ENCODE peak calls at places on chromosomes 13 and 19, in four cellular contexts. One of them, this sample, is unnamed.

GRCh38 chr19:44846455-44847143 is 502 bp downstream of the NECTIN2 start:
- DNase-seq in cardiac muscle cell: peak; percentile 47
- DNase-seq in K562: no peak
- DNase-seq in cardiac fibroblast: peak; percentile 48
- DNase-seq in this sample: no peak

GRCh38 chr19:51439021-51439465 is 19.2 kb downstream of the SIGLEC8 start:
- DNase-seq in K562: peak; percentile 41
- DNase-seq in cardiac fibroblast: peak; percentile 2
- DNase-seq in cardiac muscle cell: peak; percentile 26
- DNase-seq in this sample: peak; percentile 58

GRCh38 chr19:48975947-48976847 is 11.1 kb downstream of the FTL start:
- DNase-seq in K562: peak; percentile 55
- DNase-seq in cardiac fibroblast: no peak
- DNase-seq in cardiac muscle cell: no peak
- DNase-seq in this sample: peak; percentile 65

GRCh38 chr13:47213057-47213456 is 316.2 kb upstream of the HTR2A start:
- DNase-seq in cardiac fibroblast: no peak
- DNase-seq in K562: no peak
- DNase-seq in cardiac muscle cell: no peak
- DNase-seq in this sample: no peak

GRCh38 chr19:3879656-3880055 is 829 bp upstream of the ATCAY start:
- DNase-seq in cardiac fibroblast: no peak
- DNase-seq in K562: no peak
- DNase-seq in cardiac muscle cell: no peak
- DNase-seq in this sample: no peak

GRCh38 chr19:17796013-17796837 is 1.3 kb downstream of the B3GNT3 start:
- DNase-seq in cardiac fibroblast: no peak
- DNase-seq in cardiac muscle cell: no peak
- DNase-seq in K562: no peak
- DNase-seq in this sample: no peak

GRCh38 chr13:28719656-28720055 is 886 bp upstream of the SLC46A3 start:
- DNase-seq in cardiac muscle cell: peak; percentile 83
- DNase-seq in cardiac fibroblast: peak; percentile 57
- DNase-seq in K562: no peak
- DNase-seq in this sample: no peak

GRCh38 chr13:110957181-110957884 is 42.5 kb upstream of the ANKRD10 start:
- DNase-seq in cardiac fibroblast: peak; percentile 35
- DNase-seq in cardiac muscle cell: no peak
- DNase-seq in K562: no peak
- DNase-seq in this sample: no peak

GRCh38 chr19:51108805-51109146 is 567 bp upstream of the CTU1 start:
- DNase-seq in K562: no peak
- DNase-seq in cardiac muscle cell: no peak
- DNase-seq in cardiac fibroblast: no peak
- DNase-seq in this sample: no peak

GRCh38 chr19:18290250-18291018 is 9.0 kb upstream of the JUND start:
- DNase-seq in cardiac fibroblast: peak; percentile 56
- DNase-seq in cardiac muscle cell: peak; percentile 43
- DNase-seq in K562: peak; percentile 9
- DNase-seq in this sample: peak; percentile 77

GRCh38 chr19:15091918-15092753 is 10.1 kb downstream of the OR1I1 start:
- DNase-seq in cardiac fibroblast: peak; percentile 84
- DNase-seq in cardiac muscle cell: peak; percentile 81
- DNase-seq in K562: peak; percentile 53
- DNase-seq in this sample: peak; percentile 81

GRCh38 chr13:103539265-103539664 is 473.0 kb upstream of the SLC10A2 start:
- DNase-seq in K562: no peak
- DNase-seq in cardiac muscle cell: no peak
- DNase-seq in cardiac fibroblast: no peak
- DNase-seq in this sample: no peak

GRCh38 chr13:73913043-73913740 is 221.0 kb downstream of the KLF12 start:
- DNase-seq in cardiac muscle cell: peak; percentile 54
- DNase-seq in K562: no peak
- DNase-seq in cardiac fibroblast: peak; percentile 56
- DNase-seq in this sample: no peak

GRCh38 chr13:37835392-37835791 is 34.2 kb downstream of the TRPC4 start:
- DNase-seq in cardiac muscle cell: no peak
- DNase-seq in cardiac fibroblast: no peak
- DNase-seq in K562: no peak
- DNase-seq in this sample: no peak

GRCh38 chr13:84360843-84361242 is 478.6 kb upstream of the SLITRK1 start:
- DNase-seq in K562: no peak
- DNase-seq in cardiac muscle cell: no peak
- DNase-seq in cardiac fibroblast: no peak
- DNase-seq in this sample: no peak

GRCh38 chr19:56504581-56504980 is 3.1 kb upstream of the ZNF471 start:
- DNase-seq in K562: no peak
- DNase-seq in cardiac muscle cell: peak; percentile 60
- DNase-seq in cardiac fibroblast: peak; percentile 53
- DNase-seq in this sample: no peak

GRCh38 chr19:16075430-16076153 is 703 bp upstream of the TPM4 start:
- DNase-seq in cardiac fibroblast: no peak
- DNase-seq in K562: no peak
- DNase-seq in cardiac muscle cell: peak; percentile 60
- DNase-seq in this sample: no peak

GRCh38 chr19:46133777-46134231 is 9.3 kb upstream of the IGFL3 start:
- DNase-seq in cardiac fibroblast: no peak
- DNase-seq in K562: no peak
- DNase-seq in cardiac muscle cell: no peak
- DNase-seq in this sample: no peak

GRCh38 chr19:6668696-6669095 is 1.3 kb downstream of the TNFSF14 start:
- DNase-seq in cardiac muscle cell: no peak
- DNase-seq in cardiac fibroblast: no peak
- DNase-seq in K562: no peak
- DNase-seq in this sample: peak; percentile 52

GRCh38 chr19:55454787-55455243 is 6.6 kb downstream of the ISOC2 start:
- DNase-seq in cardiac muscle cell: peak; percentile 46
- DNase-seq in K562: peak; percentile 49
- DNase-seq in cardiac fibroblast: peak; percentile 50
- DNase-seq in this sample: peak; percentile 59

GRCh38 chr13:97068146-97068545 is 73.9 kb upstream of the OXGR1 start:
- DNase-seq in K562: no peak
- DNase-seq in cardiac muscle cell: peak; percentile 22
- DNase-seq in cardiac fibroblast: no peak
- DNase-seq in this sample: no peak

GRCh38 chr13:50543767-50544166 is 299.7 kb downstream of the DLEU7 start:
- DNase-seq in cardiac fibroblast: peak; percentile 75
- DNase-seq in cardiac muscle cell: peak; percentile 80
- DNase-seq in K562: no peak
- DNase-seq in this sample: no peak

GRCh38 chr13:42924290-42924803 is 67.7 kb downstream of the EPSTI1 start:
- DNase-seq in K562: no peak
- DNase-seq in cardiac fibroblast: no peak
- DNase-seq in cardiac muscle cell: no peak
- DNase-seq in this sample: no peak

GRCh38 chr19:33407140-33407551 is 33.6 kb downstream of the CEBPG start:
- DNase-seq in cardiac fibroblast: no peak
- DNase-seq in cardiac muscle cell: no peak
- DNase-seq in K562: no peak
- DNase-seq in this sample: no peak
- TF ChIP-seq CTCF in cardiac fibroblast: no peak
- TF ChIP-seq CTCF in cardiac muscle cell: no peak
- TF ChIP-seq CTCF in K562: no peak
- TF ChIP-seq CTCF in this sample: no peak

GRCh38 chr19:41843371-41843770 is 1.1 kb downstream of the LYPD4 start:
- DNase-seq in cardiac muscle cell: no peak
- DNase-seq in cardiac fibroblast: no peak
- DNase-seq in K562: peak; percentile 69
- DNase-seq in this sample: no peak
- H3K4me3 ChIP-seq in cardiac muscle cell: no peak overlapping the region
- H3K4me3 ChIP-seq in cardiac fibroblast: no peak overlapping the region
- H3K4me3 ChIP-seq in K562: no peak overlapping the region
- H3K4me3 ChIP-seq in this sample: no peak overlapping the region

GRCh38 chr19:47483800-47484690 is at the start of gene KPTN:
- DNase-seq in K562: peak; percentile 92
- DNase-seq in cardiac fibroblast: peak; percentile 94
- DNase-seq in cardiac muscle cell: peak; percentile 95
- DNase-seq in this sample: peak; percentile 96
- TF ChIP-seq CTCF in K562: peak; percentile 94
- TF ChIP-seq CTCF in cardiac fibroblast: peak; percentile 97
- TF ChIP-seq CTCF in cardiac muscle cell: peak; percentile 98
- TF ChIP-seq CTCF in this sample: peak; percentile 94

GRCh38 chr19:13298565-13299481 is 148.6 kb downstream of the IER2 start:
- DNase-seq in cardiac fibroblast: no peak
- DNase-seq in K562: peak; percentile 67
- DNase-seq in cardiac muscle cell: peak; percentile 20
- DNase-seq in this sample: no peak
- H3K4me3 ChIP-seq in cardiac fibroblast: no peak overlapping the region
- H3K4me3 ChIP-seq in K562: peak overlapping the region; percentile 29
- H3K4me3 ChIP-seq in cardiac muscle cell: no peak overlapping the region
- H3K4me3 ChIP-seq in this sample: no peak overlapping the region

GRCh38 chr19:10551698-10552301 is 8.1 kb downstream of the ATG4D start:
- DNase-seq in K562: no peak
- DNase-seq in cardiac muscle cell: peak; percentile 45
- DNase-seq in cardiac fibroblast: peak; percentile 56
- DNase-seq in this sample: peak; percentile 56
- TF ChIP-seq CTCF in K562: peak; percentile 17
- TF ChIP-seq CTCF in cardiac muscle cell: peak; percentile 17
- TF ChIP-seq CTCF in cardiac fibroblast: peak; percentile 30
- TF ChIP-seq CTCF in this sample: no peak

DNA sequence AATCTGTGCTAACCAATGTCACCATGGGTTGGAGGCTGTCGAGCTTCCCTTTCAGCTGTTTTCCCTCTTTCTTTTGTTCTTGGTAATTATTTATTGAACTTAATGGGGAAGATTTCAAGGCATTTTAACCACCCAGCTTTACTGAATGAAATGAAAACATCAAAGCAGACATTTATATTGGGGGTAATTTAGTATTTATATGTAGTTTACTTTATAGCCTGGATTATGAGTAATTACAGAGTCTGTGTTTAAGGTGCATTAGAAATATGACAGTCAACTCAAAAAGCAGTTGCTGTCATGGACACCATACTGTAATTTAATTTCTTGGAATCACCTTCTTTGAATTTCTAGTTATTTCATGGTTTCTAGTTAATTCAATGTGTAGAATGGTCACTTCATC is 42.0 kb downstream of the TNFRSF19 start:
- DNase-seq in K562: no peak
- DNase-seq in cardiac fibroblast: no peak
- DNase-seq in cardiac muscle cell: no peak
- DNase-seq in this sample: no peak
- H3K4me3 ChIP-seq in K562: no peak overlapping the region
- H3K4me3 ChIP-seq in cardiac fibroblast: no peak overlapping the region
- H3K4me3 ChIP-seq in cardiac muscle cell: no peak overlapping the region
- H3K4me3 ChIP-seq in this sample: no peak overlapping the region